ENCODE peak calls at places on chromosomes 6 and 20, in four cellular contexts. Q is GM12878, F is SK-N-SH, Y is K562. W is an unnamed sample.

GRCh38 chr6:170184324-170184723 is 106.6 kb downstream of the DLL1 start:
- DNase-seq in F (no peak), Q (no peak), Y (no peak), W (no peak)

GRCh38 chr20:5996765-5997164 is 46.3 kb downstream of the MCM8 start:
- DNase-seq in Q (peak), F (no peak), Y (no peak), W (no peak)

GRCh38 chr20:58892932-58893224 is 40.4 kb downstream of the GNAS start:
- DNase-seq in Q (no peak), F (peak), Y (no peak), W (no peak)

GRCh38 chr20:51306521-51307358 is 235.8 kb downstream of the NFATC2 start:
- DNase-seq in F (peak), Q (no peak), Y (peak), W (peak)

GRCh38 chr6:41901882-41902519 is 6.8 kb upstream of the USP49 start:
- DNase-seq in Q (no peak), F (no peak), Y (peak), W (no peak)

GRCh38 chr20:41055679-41056078 is 27.1 kb downstream of the TOP1 start:
- DNase-seq in F (no peak), Y (no peak), Q (no peak), W (no peak)

GRCh38 chr20:13221673-13222318 is 722 bp downstream of the ISM1 start:
- DNase-seq in F (peak), Q (no peak), Y (no peak), W (peak)

GRCh38 chr6:25815194-25815593 is 16.7 kb downstream of the SLC17A1 start:
- DNase-seq in Q (no peak), Y (no peak), F (no peak), W (no peak)

GRCh38 chr20:63150391-63150898 is 65.5 kb downstream of the YTHDF1 start:
- DNase-seq in F (no peak), Q (no peak), Y (no peak), W (no peak)

GRCh38 chr20:50242863-50243609 is 52.4 kb downstream of the CEBPB start:
- DNase-seq in Y (no peak), F (no peak), Q (no peak), W (no peak)

GRCh38 chr6:106519460-106520394 is 109.6 kb downstream of the RTN4IP1 start:
- DNase-seq in Q (peak), F (no peak), Y (peak), W (no peak)

GRCh38 chr6:11179088-11179977 is 53.1 kb downstream of the NEDD9 start:
- DNase-seq in F (no peak), Q (no peak), Y (no peak), W (no peak)

GRCh38 chr6:100803264-100803663 is 77.9 kb downstream of the ASCC3 start:
- DNase-seq in Y (no peak), Q (no peak), F (no peak), W (no peak)

GRCh38 chr20:48335421-48336090 is 492.2 kb downstream of the PREX1 start:
- DNase-seq in Q (no peak), Y (no peak), F (no peak), W (no peak)

GRCh38 chr20:35821807-35822242 is 50.0 kb downstream of the PHF20 start:
- DNase-seq in Y (no peak), F (no peak), Q (no peak), W (no peak)

GRCh38 chr6:145808239-145808638 is 6.4 kb downstream of the FBXO30 start:
- DNase-seq in Y (no peak), Q (no peak), F (no peak), W (no peak)

GRCh38 chr20:46308258-46309157 is at the start of gene CDH22:
- DNase-seq in F (peak), Y (peak), Q (no peak), W (peak)

GRCh38 chr6:138374815-138375214 is 2.9 kb upstream of the SMIM28 start:
- DNase-seq in Q (no peak), F (no peak), Y (no peak), W (no peak)

GRCh38 chr6:138374230-138374629 is 3.5 kb upstream of the SMIM28 start:
- DNase-seq in F (no peak), Y (no peak), Q (no peak), W (no peak)

GRCh38 chr6:138371720-138372119 is 6.0 kb upstream of the SMIM28 start:
- DNase-seq in Y (peak), F (no peak), Q (no peak), W (no peak)

GRCh38 chr6:138371452-138371711 is 6.3 kb upstream of the SMIM28 start:
- DNase-seq in F (no peak), Q (no peak), Y (no peak), W (no peak)

GRCh38 chr6:138372711-138373463 is 4.8 kb upstream of the SMIM28 start:
- DNase-seq in Y (no peak), Q (no peak), F (no peak), W (no peak)
- TF ChIP-seq NRF1 in Y (no peak), Q (no peak), F (no peak), W (no peak)

DNA sequence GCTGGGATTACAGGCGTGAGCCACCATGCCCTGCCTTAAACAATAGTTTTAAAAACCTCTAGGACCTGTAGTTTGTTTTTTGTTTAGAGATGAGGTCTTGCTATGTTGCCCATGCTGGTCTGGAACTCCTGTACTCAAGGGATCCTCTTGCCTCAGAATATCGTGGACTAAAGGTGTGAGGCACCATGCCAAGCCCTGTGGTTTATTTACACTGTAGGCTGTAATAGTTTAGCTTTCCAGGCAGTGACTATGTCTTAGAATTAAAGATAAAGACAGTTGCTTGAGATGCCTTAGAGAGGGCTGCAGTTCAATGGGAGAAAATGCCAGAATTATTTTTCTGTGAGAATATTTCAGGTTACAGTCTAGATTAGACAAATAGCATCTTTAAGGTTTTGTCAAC is 72.9 kb downstream of the SGK1 start:
- DNase-seq in F (no peak), Y (no peak), Q (no peak), W (no peak)
- TF ChIP-seq NRF1 in F (no peak), Y (no peak), Q (no peak), W (no peak)

DNA sequence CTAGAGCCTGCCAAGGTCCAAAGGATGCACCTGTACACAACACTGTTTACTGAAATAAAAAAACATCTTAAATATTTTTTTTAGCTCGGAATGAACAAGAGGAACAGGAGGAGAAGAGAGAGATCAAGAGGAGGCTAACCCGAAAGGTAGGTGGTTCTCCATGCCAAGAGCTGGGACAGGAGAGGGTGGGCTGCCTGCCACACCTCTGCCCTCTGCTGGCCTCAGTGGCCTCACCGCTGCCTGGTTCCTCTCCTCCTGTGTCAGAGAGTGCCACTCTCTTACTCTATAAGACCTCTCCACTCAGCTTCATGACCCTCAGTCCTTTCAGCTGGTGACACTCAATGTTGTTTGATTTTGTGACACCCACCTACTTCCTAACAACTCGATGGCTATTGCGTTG is 50.2 kb downstream of the TBC1D7 start:
- DNase-seq in Y (no peak), F (peak), Q (no peak), W (peak)
- TF ChIP-seq NRF1 in Y (no peak), F (no peak), Q (no peak), W (no peak)

DNA sequence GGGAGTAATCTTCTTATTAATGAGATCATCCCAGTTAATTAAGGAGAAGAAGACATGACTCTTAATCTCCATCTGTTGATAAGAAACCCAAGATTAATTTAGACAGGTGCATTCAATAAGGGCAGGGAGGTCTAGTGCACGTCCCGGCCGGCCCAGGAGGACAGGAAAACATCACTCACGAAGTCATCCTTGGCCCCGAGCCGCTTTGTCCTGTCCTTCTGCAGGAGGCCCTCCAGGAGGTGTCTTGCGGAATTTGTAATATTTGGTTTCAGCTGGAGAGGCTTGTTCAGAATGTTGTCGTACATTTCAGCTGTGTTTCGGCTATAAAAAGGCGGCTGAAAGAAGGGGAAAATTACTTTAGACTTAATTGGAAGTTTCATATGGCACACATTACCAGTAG is 118.4 kb upstream of the SLC2A12 start:
- DNase-seq in Y (peak), F (no peak), Q (no peak), W (no peak)
- TF ChIP-seq NRF1 in Y (no peak), F (no peak), Q (no peak), W (no peak)

GRCh38 chr6:73513496-73513854 is 7.4 kb downstream of the EEF1A1 start:
- DNase-seq in Y (no peak), Q (no peak), F (no peak), W (no peak)
- TF ChIP-seq NRF1 in Y (no peak), Q (no peak), F (no peak), W (no peak)

W was measured in H1.